ENCODE peak calls at places on chromosome 11, in five cellular contexts. One of them, this sample, is unnamed.

GRCh38 chr11:35180311-35181233 is 41.6 kb downstream of the CD44 start:
- DNase-seq in HEK293T: no peak
- DNase-seq in HepG2: no peak
- DNase-seq in A549: no peak
- DNase-seq in IMR-90: peak
- DNase-seq in this sample: no peak

GRCh38 chr11:14290422-14290821 is 68.6 kb downstream of the RRAS2 start:
- DNase-seq in HepG2: no peak
- DNase-seq in A549: no peak
- DNase-seq in IMR-90: no peak
- DNase-seq in HEK293T: no peak
- DNase-seq in this sample: no peak

GRCh38 chr11:114086394-114086793 is 26.9 kb downstream of the ZBTB16 start:
- DNase-seq in HepG2: no peak
- DNase-seq in IMR-90: no peak
- DNase-seq in A549: no peak
- DNase-seq in HEK293T: no peak
- DNase-seq in this sample: no peak

GRCh38 chr11:128375941-128376340 is 211.4 kb downstream of the ETS1 start:
- DNase-seq in A549: no peak
- DNase-seq in HepG2: no peak
- DNase-seq in HEK293T: no peak
- DNase-seq in IMR-90: no peak
- DNase-seq in this sample: no peak

GRCh38 chr11:120106354-120106753 is 31.6 kb downstream of the TRIM29 start:
- DNase-seq in HepG2: no peak
- DNase-seq in HEK293T: no peak
- DNase-seq in IMR-90: no peak
- DNase-seq in A549: no peak
- DNase-seq in this sample: no peak

GRCh38 chr11:119362741-119363080 is 16.2 kb upstream of the MFRP start:
- DNase-seq in HEK293T: no peak
- DNase-seq in HepG2: no peak
- DNase-seq in IMR-90: no peak
- DNase-seq in A549: no peak
- DNase-seq in this sample: no peak

GRCh38 chr11:82176365-82176764 is 557.3 kb downstream of the FAM181B start:
- DNase-seq in IMR-90: no peak
- DNase-seq in HepG2: no peak
- DNase-seq in A549: no peak
- DNase-seq in HEK293T: no peak
- DNase-seq in this sample: no peak

GRCh38 chr11:44855138-44855849 is 95.4 kb downstream of the TP53I11 start:
- DNase-seq in A549: no peak
- DNase-seq in HEK293T: no peak
- DNase-seq in HepG2: no peak
- DNase-seq in IMR-90: peak
- DNase-seq in this sample: no peak

GRCh38 chr11:109644158-109644557 is 222.2 kb downstream of the C11orf87 start:
- DNase-seq in HEK293T: peak
- DNase-seq in A549: no peak
- DNase-seq in HepG2: no peak
- DNase-seq in IMR-90: no peak
- DNase-seq in this sample: no peak

GRCh38 chr11:86811637-86812321 is 11.4 kb downstream of the PRSS23 start:
- DNase-seq in IMR-90: peak
- DNase-seq in HEK293T: no peak
- DNase-seq in A549: peak
- DNase-seq in HepG2: no peak
- DNase-seq in this sample: no peak

GRCh38 chr11:71336176-71336995 is 84.0 kb upstream of the SHANK2 start:
- DNase-seq in IMR-90: no peak
- DNase-seq in HepG2: no peak
- DNase-seq in HEK293T: no peak
- DNase-seq in A549: peak
- DNase-seq in this sample: no peak

GRCh38 chr11:64359712-64360402 is 895 bp downstream of the RPS6KA4 start:
- DNase-seq in HepG2: no peak
- DNase-seq in A549: no peak
- DNase-seq in IMR-90: no peak
- DNase-seq in HEK293T: no peak
- DNase-seq in this sample: no peak

GRCh38 chr11:8068605-8069221 is 12.3 kb upstream of the TUB start:
- DNase-seq in IMR-90: peak
- DNase-seq in HEK293T: no peak
- DNase-seq in HepG2: peak
- DNase-seq in A549: peak
- DNase-seq in this sample: no peak

GRCh38 chr11:8067929-8068575 is 13.0 kb upstream of the TUB start:
- DNase-seq in HEK293T: no peak
- DNase-seq in IMR-90: no peak
- DNase-seq in A549: no peak
- DNase-seq in HepG2: no peak
- DNase-seq in this sample: no peak

GRCh38 chr11:8071616-8072581 is 9.1 kb upstream of the TUB start:
- DNase-seq in HepG2: no peak
- DNase-seq in IMR-90: no peak
- DNase-seq in A549: no peak
- DNase-seq in HEK293T: no peak
- DNase-seq in this sample: no peak

GRCh38 chr11:8069771-8070170 is 11.2 kb upstream of the TUB start:
- DNase-seq in HEK293T: no peak
- DNase-seq in IMR-90: no peak
- DNase-seq in A549: no peak
- DNase-seq in HepG2: no peak
- DNase-seq in this sample: no peak

GRCh38 chr11:8070417-8071101 is 10.5 kb upstream of the TUB start:
- DNase-seq in IMR-90: peak
- DNase-seq in A549: peak
- DNase-seq in HepG2: peak
- DNase-seq in HEK293T: peak
- DNase-seq in this sample: no peak
- TF ChIP-seq BHLHE40 in IMR-90: no peak
- TF ChIP-seq BHLHE40 in A549: no peak
- TF ChIP-seq BHLHE40 in HepG2: no peak
- TF ChIP-seq BHLHE40 in HEK293T: no peak
- TF ChIP-seq BHLHE40 in this sample: no peak

GRCh38 chr11:66419825-66420224 is 1.0 kb upstream of the NPAS4 start:
- DNase-seq in A549: no peak
- DNase-seq in HEK293T: no peak
- DNase-seq in HepG2: no peak
- DNase-seq in IMR-90: no peak
- DNase-seq in this sample: no peak
- TF ChIP-seq BHLHE40 in A549: no peak
- TF ChIP-seq BHLHE40 in HEK293T: no peak
- TF ChIP-seq BHLHE40 in HepG2: no peak
- TF ChIP-seq BHLHE40 in IMR-90: no peak
- TF ChIP-seq BHLHE40 in this sample: no peak

DNA sequence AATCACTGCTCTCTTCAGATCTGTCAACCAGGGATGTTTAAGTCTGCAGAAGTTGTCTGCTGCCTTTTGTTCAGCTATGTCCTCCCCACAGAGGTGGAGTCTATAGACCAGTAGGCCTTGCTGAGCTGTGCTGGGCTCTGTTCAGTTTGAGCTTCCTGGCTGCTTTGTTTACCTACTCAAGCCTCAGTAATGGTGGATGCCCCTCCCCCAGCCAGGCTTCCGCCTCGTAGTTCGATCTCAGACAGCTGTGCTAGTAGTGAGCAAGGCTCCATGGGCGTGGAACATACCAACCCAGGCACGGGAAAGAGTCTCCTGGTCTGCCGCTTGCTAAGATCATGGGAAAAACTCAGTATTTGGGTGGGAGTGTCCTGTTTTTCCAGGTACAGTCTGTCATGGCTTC is 27.6 kb upstream of the CASP12 start:
- DNase-seq in A549: no peak
- DNase-seq in IMR-90: no peak
- DNase-seq in HepG2: peak
- DNase-seq in HEK293T: no peak
- DNase-seq in this sample: no peak
- TF ChIP-seq BHLHE40 in A549: no peak
- TF ChIP-seq BHLHE40 in IMR-90: no peak
- TF ChIP-seq BHLHE40 in HepG2: no peak
- TF ChIP-seq BHLHE40 in HEK293T: no peak
- TF ChIP-seq BHLHE40 in this sample: no peak

DNA sequence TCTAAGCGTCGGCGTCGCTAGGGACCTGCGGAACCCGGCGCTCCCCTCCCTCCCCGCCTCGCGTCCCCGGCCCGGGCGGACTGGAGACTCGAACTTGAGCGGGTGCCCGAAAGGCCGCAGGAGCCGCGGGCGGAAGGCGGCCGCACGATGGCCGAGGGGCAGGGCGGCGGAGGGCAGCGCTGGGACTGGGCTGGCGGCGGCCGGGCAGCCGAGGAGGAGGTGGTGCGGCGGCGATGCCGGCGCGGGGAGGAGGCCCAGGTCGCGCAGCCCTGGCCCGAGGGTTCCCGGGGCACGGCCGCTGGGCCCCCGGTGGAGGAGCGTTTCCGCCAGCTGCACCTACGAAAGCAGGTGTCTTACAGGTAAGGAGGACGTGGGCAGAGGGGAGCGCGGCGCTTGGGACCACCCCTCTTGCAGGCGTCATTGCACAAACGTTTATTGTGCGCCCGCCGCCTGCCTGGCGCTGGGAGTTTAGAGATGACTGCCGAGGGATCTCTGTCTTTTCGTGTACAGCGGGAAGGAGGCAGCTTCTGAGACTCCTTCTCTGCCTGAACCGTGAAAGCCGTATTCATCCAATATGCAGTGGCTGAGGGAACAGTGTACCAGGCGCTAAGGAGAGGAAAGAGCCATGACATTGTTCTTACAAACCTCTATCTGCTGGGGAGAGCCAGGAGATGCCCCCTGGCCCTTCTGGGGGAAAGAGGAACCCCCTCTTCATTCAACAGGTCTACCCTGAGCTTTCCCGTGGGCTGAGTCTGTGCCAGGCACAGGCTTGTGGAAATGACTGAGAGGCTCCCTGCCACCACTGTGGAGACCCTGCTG is 13.9 kb upstream of the DGKZ start:
- DNase-seq in HepG2: no peak
- DNase-seq in IMR-90: no peak
- DNase-seq in A549: no peak
- DNase-seq in HEK293T: no peak
- DNase-seq in this sample: no peak
- TF ChIP-seq BHLHE40 in HepG2: no peak
- TF ChIP-seq BHLHE40 in IMR-90: no peak
- TF ChIP-seq BHLHE40 in A549: no peak
- TF ChIP-seq BHLHE40 in HEK293T: no peak
- TF ChIP-seq BHLHE40 in this sample: no peak

GRCh38 chr11:17479284-17480214 is 2.9 kb upstream of the ABCC8 start:
- DNase-seq in A549: peak
- DNase-seq in IMR-90: no peak
- DNase-seq in HepG2: no peak
- DNase-seq in HEK293T: peak
- DNase-seq in this sample: no peak
- TF ChIP-seq BHLHE40 in A549: no peak
- TF ChIP-seq BHLHE40 in IMR-90: no peak
- TF ChIP-seq BHLHE40 in HepG2: no peak
- TF ChIP-seq BHLHE40 in HEK293T: no peak
- TF ChIP-seq BHLHE40 in this sample: no peak

GRCh38 chr11:102724904-102725515 is at the start of gene MMP8:
- DNase-seq in IMR-90: peak
- DNase-seq in HEK293T: no peak
- DNase-seq in A549: no peak
- DNase-seq in HepG2: no peak
- DNase-seq in this sample: no peak
- TF ChIP-seq BHLHE40 in IMR-90: no peak
- TF ChIP-seq BHLHE40 in HEK293T: no peak
- TF ChIP-seq BHLHE40 in A549: no peak
- TF ChIP-seq BHLHE40 in HepG2: no peak
- TF ChIP-seq BHLHE40 in this sample: no peak

This sample was measured in GM12878.